ENCODE peak calls at places on chromosomes 5 and 9, in six cellular contexts. Z is iris pigment epithelial cell, R is fibroblast of gingiva, O is ascending aorta, W is NCI-H524, B is AG10803. M is an unnamed sample.

GRCh38 chr5:80644900-80645299 is 9.6 kb upstream of the MSH3 start:
- DNase-seq in Z (peak; percentile 17), B (no peak), O (no peak), W (no peak), R (no peak), M (no peak)

GRCh38 chr9:115359011-115359780 is 241.2 kb upstream of the TNC start:
- DNase-seq in W (peak; percentile 34), B (no peak), Z (no peak), R (no peak), O (no peak), M (no peak)

GRCh38 chr9:99249619-99250018 is 27.5 kb downstream of the SEC61B start:
- DNase-seq in Z (no peak), B (no peak), R (no peak), W (no peak), O (no peak), M (no peak)

GRCh38 chr5:149697001-149697400 is 33.1 kb upstream of the PPARGC1B start:
- DNase-seq in O (no peak), R (no peak), Z (peak; percentile 49), B (peak; percentile 6), W (no peak), M (no peak)

GRCh38 chr5:64767959-64768357 is 533 bp downstream of the SREK1IP1 start:
- DNase-seq in O (no peak), Z (peak; percentile 21), W (no peak), R (peak; percentile 17), B (peak; percentile 18), M (no peak)

GRCh38 chr5:33235824-33236223 is 204.9 kb upstream of the TARS1 start:
- DNase-seq in R (no peak), B (no peak), O (no peak), W (no peak), Z (no peak), M (no peak)

GRCh38 chr5:1312206-1312605 is 17.3 kb upstream of the TERT start:
- DNase-seq in O (no peak), R (no peak), B (no peak), Z (no peak), W (no peak), M (no peak)

GRCh38 chr5:152397581-152397980 is 7.5 kb downstream of the NMUR2 start:
- DNase-seq in W (no peak), B (no peak), Z (no peak), O (no peak), R (no peak), M (no peak)

GRCh38 chr5:139914218-139914807 is 118.7 kb downstream of the PSD2 start:
- DNase-seq in R (no peak), W (no peak), Z (no peak), O (no peak), B (no peak), M (no peak)

GRCh38 chr5:53322257-53322656 is 158.2 kb upstream of the FST start:
- DNase-seq in W (no peak), B (peak; percentile 34), O (no peak), Z (peak; percentile 45), R (no peak), M (no peak)

GRCh38 chr9:114223564-114224246 is 68.4 kb downstream of the COL27A1 start:
- DNase-seq in O (no peak), W (no peak), Z (peak; percentile 65), R (peak; percentile 38), B (peak; percentile 58), M (no peak)

GRCh38 chr5:102554728-102555127 is 55.9 kb upstream of the SLCO6A1 start:
- DNase-seq in R (no peak), W (peak; percentile 34), O (no peak), Z (no peak), B (no peak), M (no peak)

GRCh38 chr9:130642926-130643325 is 21.5 kb upstream of the PRDM12 start:
- DNase-seq in R (no peak), B (no peak), Z (no peak), O (no peak), W (no peak), M (no peak)

GRCh38 chr9:134455951-134456739 is 129.9 kb downstream of the RXRA start:
- DNase-seq in W (no peak), Z (peak; percentile 97), O (peak; percentile 77), R (peak; percentile 99), B (peak; percentile 100), M (peak; percentile 52)

GRCh38 chr9:101418518-101419111 is 17.0 kb downstream of the ALDOB start:
- DNase-seq in O (no peak), Z (peak; percentile 49), W (no peak), B (no peak), R (no peak), M (no peak)

GRCh38 chr5:121053055-121053985 is 589.2 kb downstream of the PRR16 start:
- DNase-seq in W (no peak), R (no peak), B (no peak), O (no peak), Z (no peak), M (no peak)

GRCh38 chr9:108271646-108272349 is 584.0 kb downstream of the ACTL7B start:
- DNase-seq in Z (peak; percentile 81), W (peak; percentile 98), B (peak; percentile 86), R (peak; percentile 93), O (no peak), M (no peak)

GRCh38 chr5:77224672-77225355 is 14.3 kb downstream of the PDE8B start:
- DNase-seq in R (no peak), O (no peak), W (no peak), B (peak; percentile 47), Z (peak; percentile 71), M (no peak)

GRCh38 chr9:96875460-96876142 is 21.3 kb upstream of the ZNF782 start:
- DNase-seq in O (no peak), W (peak; percentile 97), B (peak; percentile 18), R (peak; percentile 47), Z (peak; percentile 82), M (peak; percentile 31)

GRCh38 chr9:70111042-70111602 is 67.5 kb downstream of the MAMDC2 start:
- DNase-seq in W (peak; percentile 64), R (peak; percentile 52), O (no peak), B (peak; percentile 63), Z (peak; percentile 73), M (peak; percentile 23)

GRCh38 chr5:72543365-72543764 is 36.2 kb upstream of the ZNF366 start:
- DNase-seq in Z (peak; percentile 95), W (no peak), R (peak; percentile 95), B (peak; percentile 91), O (no peak), M (no peak)

GRCh38 chr5:34806532-34806931 is 32.4 kb upstream of the TTC23L start:
- DNase-seq in W (no peak), B (no peak), O (no peak), Z (no peak), R (no peak), M (no peak)

GRCh38 chr9:85716031-85716877 is 25.5 kb downstream of the AGTPBP1 start:
- DNase-seq in O (no peak), B (no peak), W (no peak), R (no peak), Z (no peak), M (no peak)

GRCh38 chr9:14437336-14438231 is 123.6 kb upstream of the NFIB start:
- DNase-seq in O (no peak), R (no peak), W (peak; percentile 9), B (no peak), Z (no peak), M (no peak)

GRCh38 chr5:173466227-173466626 is 138.0 kb upstream of the STC2 start:
- DNase-seq in B (no peak), O (no peak), W (no peak), R (no peak), Z (no peak), M (no peak)

GRCh38 chr5:126780165-126780827 is 3.4 kb downstream of the LMNB1 start:
- DNase-seq in B (peak; percentile 75), W (peak; percentile 38), O (no peak), R (peak; percentile 77), Z (peak; percentile 82), M (no peak)

GRCh38 chr5:147911427-147911826 is 5.1 kb upstream of the C5orf46 start:
- DNase-seq in B (no peak), R (peak; percentile 33), O (peak; percentile 65), Z (no peak), W (no peak), M (no peak)

GRCh38 chr5:142515036-142515435 is 170.9 kb downstream of the FGF1 start:
- DNase-seq in W (no peak), R (no peak), O (no peak), B (no peak), Z (peak; percentile 31), M (no peak)

GRCh38 chr5:127942246-127943060 is 141.1 kb upstream of the SLC12A2 start:
- DNase-seq in W (peak; percentile 7), R (peak; percentile 31), B (no peak), O (no peak), Z (peak; percentile 69), M (no peak)

GRCh38 chr5:114325552-114325951 is 36.3 kb upstream of the KCNN2 start:
- DNase-seq in O (no peak), W (peak; percentile 45), Z (peak; percentile 75), R (no peak), B (no peak), M (no peak)

GRCh38 chr5:179313849-179314521 is 31.3 kb downstream of the ADAMTS2 start:
- DNase-seq in B (peak; percentile 99), R (peak; percentile 96), W (peak; percentile 40), O (peak; percentile 69), Z (peak; percentile 88), M (no peak)

GRCh38 chr5:172370648-172371248 is 83.6 kb downstream of the SH3PXD2B start:
- DNase-seq in W (no peak), Z (peak; percentile 69), O (no peak), B (peak; percentile 50), R (peak; percentile 40), M (no peak)

GRCh38 chr5:107388111-107388861 is 282.5 kb downstream of the EFNA5 start:
- DNase-seq in O (no peak), B (peak; percentile 99), W (no peak), R (peak; percentile 98), Z (peak; percentile 93), M (no peak)

GRCh38 chr9:125401317-125401716 is 139.7 kb downstream of the GAPVD1 start:
- DNase-seq in R (no peak), Z (no peak), O (no peak), W (no peak), B (no peak), M (no peak)

GRCh38 chr9:76630916-76631315 is 133.3 kb upstream of the PCA3 start:
- DNase-seq in Z (no peak), O (no peak), W (no peak), B (no peak), R (no peak), M (no peak)

GRCh38 chr5:102866315-102866693 is 111.2 kb downstream of the PAM start:
- DNase-seq in O (no peak), Z (no peak), W (no peak), R (no peak), B (peak; percentile 16), M (no peak)

GRCh38 chr9:136292591-136293448 is 11.1 kb downstream of the CCDC187 start:
- DNase-seq in W (no peak), R (no peak), Z (no peak), O (no peak), B (no peak), M (no peak)

GRCh38 chr9:112487008-112487798 is 576 bp downstream of the KIAA1958 start:
- DNase-seq in B (peak; percentile 42), W (peak; percentile 51), Z (peak; percentile 53), R (peak; percentile 27), O (no peak), M (peak; percentile 61)